ENCODE peak calls at places on chromosomes 2 and 18, in four cellular contexts. S is ureter, P is bronchial epithelial cell, E is trophoblast cell. U is an unnamed sample.

GRCh38 chr2:10017313-10017941 is 25.9 kb upstream of the KLF11 start:
- DNase-seq in S (no peak), P (no peak), E (peak), U (no peak)

GRCh38 chr2:241613018-241613780 is 23.8 kb downstream of the THAP4 start:
- DNase-seq in E (no peak), P (no peak), S (no peak), U (no peak)

GRCh38 chr18:73717570-73717969 is 430.1 kb downstream of the FBXO15 start:
- DNase-seq in E (peak), S (no peak), P (peak), U (no peak)

GRCh38 chr18:49096021-49096420 is 145.3 kb upstream of the SMAD7 start:
- DNase-seq in S (no peak), E (no peak), P (no peak), U (no peak)

GRCh38 chr2:102301867-102302362 is 9.4 kb upstream of the IL1RL1 start:
- DNase-seq in P (peak), S (no peak), E (peak), U (no peak)

GRCh38 chr18:49364821-49365220 is 95.6 kb downstream of the DYM start:
- DNase-seq in P (peak), E (no peak), S (no peak), U (no peak)

GRCh38 chr2:205800804-205801203 is 118.5 kb downstream of the NRP2 start:
- DNase-seq in E (no peak), S (peak), P (peak), U (peak)

GRCh38 chr2:15658911-15659310 is 67.2 kb downstream of the DDX1 start:
- DNase-seq in P (no peak), S (no peak), E (no peak), U (no peak)

GRCh38 chr2:236745420-236746210 is 176.0 kb downstream of the ACKR3 start:
- DNase-seq in S (peak), E (peak), P (peak), U (no peak)

GRCh38 chr2:179939282-179939681 is 67.8 kb downstream of the CWC22 start:
- DNase-seq in S (no peak), P (no peak), E (no peak), U (no peak)

GRCh38 chr2:5121677-5122076 is 570.5 kb upstream of the SOX11 start:
- DNase-seq in P (no peak), E (peak), S (no peak), U (no peak)

GRCh38 chr2:133266926-133267590 is 301.2 kb downstream of the NCKAP5 start:
- DNase-seq in E (no peak), S (no peak), P (no peak), U (no peak)

GRCh38 chr18:286515-287310 is 18.9 kb upstream of the THOC1 start:
- DNase-seq in P (peak), S (no peak), E (peak), U (no peak)

GRCh38 chr18:1039421-1039820 is 134.8 kb downstream of the ADCYAP1 start:
- DNase-seq in S (no peak), P (no peak), E (no peak), U (no peak)

GRCh38 chr2:212619954-212620353 is 81.4 kb upstream of the ERBB4 start:
- DNase-seq in S (no peak), E (no peak), P (peak), U (no peak)

GRCh38 chr18:8107426-8107825 is 501.8 kb upstream of the RAB12 start:
- DNase-seq in E (no peak), P (no peak), S (no peak), U (no peak)

GRCh38 chr2:8441986-8442385 is 239.9 kb upstream of the ID2 start:
- DNase-seq in P (no peak), E (no peak), S (no peak), U (no peak)

GRCh38 chr2:118882693-118883336 is 35.4 kb upstream of the EN1 start:
- DNase-seq in P (peak), S (peak), E (peak), U (peak)

GRCh38 chr2:1670636-1671035 is 73.7 kb downstream of the PXDN start:
- DNase-seq in E (no peak), P (no peak), S (no peak), U (no peak)

GRCh38 chr2:230953843-230954242 is 28.8 kb upstream of the GPR55 start:
- DNase-seq in E (no peak), P (no peak), S (no peak), U (no peak)